ENCODE peak calls at places on chromosomes 1 and 21, in five cellular contexts. V, F, K, C and H are unnamed samples.

GRCh38 chr1:203288351-203288894 is 16.9 kb upstream of the BTG2 start:
- DNase-seq in C (no peak), K (no peak), F (no peak), V (no peak), H (no peak)

GRCh38 chr1:40668769-40669525 is 3.5 kb upstream of the RIMS3 start:
- DNase-seq in V (peak), C (peak), K (peak), F (peak), H (peak)

GRCh38 chr1:95384570-95384969 is 150.6 kb downstream of the RWDD3 start:
- DNase-seq in C (peak), V (no peak), K (peak), F (no peak), H (peak)

GRCh38 chr1:214637722-214638473 is 34.9 kb downstream of the CENPF start:
- DNase-seq in V (no peak), F (no peak), K (no peak), C (peak), H (peak)

GRCh38 chr1:59364012-59364411 is 67.1 kb downstream of the FGGY start:
- DNase-seq in F (no peak), C (no peak), V (no peak), K (no peak), H (no peak)

GRCh38 chr1:188769181-188769580 is 1708.5 kb downstream of the BRINP3 start:
- DNase-seq in V (no peak), C (no peak), K (no peak), F (no peak), H (no peak)

GRCh38 chr21:42486120-42486519 is 9.9 kb downstream of the RSPH1 start:
- DNase-seq in V (no peak), K (no peak), F (no peak), C (no peak), H (no peak)

GRCh38 chr1:87799451-87799850 is 470.8 kb downstream of the LMO4 start:
- DNase-seq in F (no peak), V (no peak), C (no peak), K (no peak), H (no peak)

GRCh38 chr21:36150192-36150711 is 6.4 kb upstream of the DOP1B start:
- DNase-seq in K (peak), V (peak), F (peak), C (peak), H (peak)

GRCh38 chr1:97869441-97869840 is 51.4 kb downstream of the DPYD start:
- DNase-seq in F (no peak), C (no peak), K (no peak), V (no peak), H (no peak)

GRCh38 chr1:97870574-97870973 is 50.3 kb downstream of the DPYD start:
- DNase-seq in K (no peak), C (no peak), F (no peak), V (no peak), H (no peak)

GRCh38 chr1:97867127-97867526 is 53.7 kb downstream of the DPYD start:
- DNase-seq in V (no peak), F (no peak), C (no peak), K (no peak), H (no peak)

DNA sequence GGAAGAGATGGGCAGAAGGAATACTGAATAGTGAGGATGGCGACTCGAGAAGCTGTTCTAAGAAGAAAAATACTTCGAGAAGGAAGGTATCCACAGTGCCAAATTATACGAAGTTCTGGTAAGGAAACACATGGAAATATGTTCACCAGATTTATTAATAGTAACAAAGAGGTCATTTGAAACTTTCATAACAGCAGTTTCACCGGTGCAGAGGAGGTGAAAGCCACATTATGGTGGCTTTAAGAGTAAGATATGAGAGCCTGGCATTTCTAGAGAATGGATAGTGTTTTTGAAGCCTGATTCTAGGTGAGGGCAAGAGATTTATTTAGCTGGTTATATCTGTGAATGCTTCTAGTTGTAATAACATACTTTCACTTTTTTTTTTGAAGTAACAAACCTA is 56.2 kb downstream of the DPYD start:
- DNase-seq in F (no peak), K (no peak), V (no peak), C (no peak), H (no peak)
- H3K27ac ChIP-seq in F (no peak), K (no peak), V (no peak), C (no peak), H (no peak)

GRCh38 chr1:30284728-30285460 is 438.5 kb downstream of the MATN1 start:
- DNase-seq in F (no peak), V (no peak), C (no peak), K (no peak), H (no peak)

GRCh38 chr1:30285461-30286050 is 437.8 kb downstream of the MATN1 start:
- DNase-seq in C (no peak), V (no peak), F (no peak), K (no peak), H (no peak)

GRCh38 chr1:30283199-30283962 is 440.0 kb downstream of the MATN1 start:
- DNase-seq in K (no peak), V (no peak), C (no peak), F (no peak), H (no peak)

GRCh38 chr1:30286241-30286983 is 437.0 kb downstream of the MATN1 start:
- DNase-seq in K (no peak), V (no peak), C (no peak), F (no peak), H (no peak)

GRCh38 chr1:30284226-30284625 is 439.2 kb downstream of the MATN1 start:
- DNase-seq in C (no peak), F (no peak), V (no peak), K (no peak), H (no peak)
- H3K27ac ChIP-seq in C (no peak), F (no peak), V (no peak), K (no peak), H (no peak)

DNA sequence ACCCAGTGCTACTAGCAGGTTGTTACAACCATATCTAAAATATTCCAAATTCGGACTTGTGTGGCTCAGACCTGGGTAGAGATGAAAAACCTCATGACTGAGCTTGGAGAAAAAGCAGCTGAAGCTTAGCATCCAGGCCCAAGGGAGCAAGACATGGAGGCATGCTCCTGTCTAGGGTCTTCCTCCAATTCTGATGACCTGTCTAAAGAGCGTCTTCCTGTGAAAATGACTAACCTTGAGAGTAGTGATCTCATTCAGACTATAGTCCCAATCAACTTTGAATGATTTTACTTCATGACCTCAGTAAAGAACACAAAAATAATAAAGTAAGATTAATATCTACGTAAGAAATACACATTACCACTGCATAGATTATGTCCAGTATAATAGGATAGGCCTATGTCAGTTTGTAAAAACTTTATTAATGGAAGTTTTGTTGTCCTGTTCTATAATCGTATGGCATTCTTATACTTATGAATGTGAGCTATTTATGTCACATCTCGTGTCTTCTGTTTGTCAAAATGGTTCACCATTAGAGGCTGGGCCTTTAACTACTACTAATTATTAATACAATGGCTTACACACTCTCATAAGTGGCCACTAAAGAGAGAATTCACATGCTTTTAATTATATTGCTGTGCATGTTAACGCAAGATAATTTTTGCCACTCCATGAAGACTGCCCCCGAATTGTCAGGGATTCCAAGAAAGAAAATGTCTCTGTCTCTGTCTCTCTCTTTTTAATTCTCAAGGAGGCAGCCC is 201.3 kb downstream of the NCAM2 start:
- DNase-seq in C (no peak), F (no peak), K (no peak), V (no peak), H (no peak)
- H3K27ac ChIP-seq in C (no peak), F (no peak), K (peak), V (no peak), H (no peak)

GRCh38 chr1:8395433-8395866 is 77.5 kb downstream of the SLC45A1 start:
- DNase-seq in C (peak), K (no peak), F (no peak), V (no peak), H (no peak)
- H3K27ac ChIP-seq in C (peak), K (peak), F (peak), V (no peak), H (no peak)